ENCODE peak calls at places on chromosomes 3 and 15, in ten cellular contexts. One of them, this sample, is unnamed.

GRCh38 chr3:134699141-134699711 is 48.4 kb upstream of the KY start:
- DNase-seq in activated CD8-positive, alpha-beta memory T cell treated with anti-CD3 and anti-CD28 coated beads for 48 hours: no peak
- DNase-seq in ELR: no peak
- DNase-seq in sigmoid colon: no peak
- DNase-seq in glomerular endothelial cell: no peak
- DNase-seq in amygdala: no peak
- DNase-seq in globus pallidus: no peak
- DNase-seq in brain microvascular endothelial cell: no peak
- DNase-seq in activated naive CD4-positive, alpha-beta T cell: no peak
- DNase-seq in body of pancreas: no peak
- DNase-seq in this sample: no peak

GRCh38 chr15:79978694-79979519 is 7.9 kb upstream of the BCL2A1 start:
- DNase-seq in amygdala: no peak
- DNase-seq in brain microvascular endothelial cell: peak
- DNase-seq in activated naive CD4-positive, alpha-beta T cell: no peak
- DNase-seq in glomerular endothelial cell: no peak
- DNase-seq in globus pallidus: peak
- DNase-seq in body of pancreas: no peak
- DNase-seq in ELR: peak
- DNase-seq in sigmoid colon: no peak
- DNase-seq in activated CD8-positive, alpha-beta memory T cell treated with anti-CD3 and anti-CD28 coated beads for 48 hours: no peak
- DNase-seq in this sample: no peak

GRCh38 chr3:96192951-96193350 is 621.4 kb upstream of the EPHA6 start:
- DNase-seq in activated CD8-positive, alpha-beta memory T cell treated with anti-CD3 and anti-CD28 coated beads for 48 hours: no peak
- DNase-seq in amygdala: no peak
- DNase-seq in glomerular endothelial cell: no peak
- DNase-seq in body of pancreas: peak
- DNase-seq in activated naive CD4-positive, alpha-beta T cell: no peak
- DNase-seq in sigmoid colon: no peak
- DNase-seq in ELR: no peak
- DNase-seq in globus pallidus: no peak
- DNase-seq in brain microvascular endothelial cell: no peak
- DNase-seq in this sample: no peak

GRCh38 chr3:10338591-10339369 is 17.9 kb upstream of the SEC13 start:
- DNase-seq in amygdala: no peak
- DNase-seq in globus pallidus: no peak
- DNase-seq in glomerular endothelial cell: no peak
- DNase-seq in brain microvascular endothelial cell: no peak
- DNase-seq in activated CD8-positive, alpha-beta memory T cell treated with anti-CD3 and anti-CD28 coated beads for 48 hours: no peak
- DNase-seq in body of pancreas: no peak
- DNase-seq in ELR: no peak
- DNase-seq in sigmoid colon: no peak
- DNase-seq in activated naive CD4-positive, alpha-beta T cell: no peak
- DNase-seq in this sample: no peak

GRCh38 chr3:143002083-143002712 is 828 bp downstream of the U2SURP start:
- DNase-seq in amygdala: no peak
- DNase-seq in body of pancreas: no peak
- DNase-seq in sigmoid colon: no peak
- DNase-seq in ELR: peak
- DNase-seq in activated naive CD4-positive, alpha-beta T cell: no peak
- DNase-seq in brain microvascular endothelial cell: peak
- DNase-seq in globus pallidus: no peak
- DNase-seq in activated CD8-positive, alpha-beta memory T cell treated with anti-CD3 and anti-CD28 coated beads for 48 hours: no peak
- DNase-seq in glomerular endothelial cell: no peak
- DNase-seq in this sample: no peak

GRCh38 chr3:172892158-172892557 is 141.6 kb downstream of the ECT2 start:
- DNase-seq in brain microvascular endothelial cell: peak
- DNase-seq in amygdala: no peak
- DNase-seq in globus pallidus: no peak
- DNase-seq in activated naive CD4-positive, alpha-beta T cell: no peak
- DNase-seq in body of pancreas: no peak
- DNase-seq in activated CD8-positive, alpha-beta memory T cell treated with anti-CD3 and anti-CD28 coated beads for 48 hours: no peak
- DNase-seq in ELR: peak
- DNase-seq in sigmoid colon: no peak
- DNase-seq in glomerular endothelial cell: no peak
- DNase-seq in this sample: no peak

GRCh38 chr15:60399931-60400330 is 2.1 kb upstream of the ANXA2 start:
- DNase-seq in glomerular endothelial cell: no peak
- DNase-seq in brain microvascular endothelial cell: no peak
- DNase-seq in activated CD8-positive, alpha-beta memory T cell treated with anti-CD3 and anti-CD28 coated beads for 48 hours: no peak
- DNase-seq in ELR: peak
- DNase-seq in globus pallidus: no peak
- DNase-seq in sigmoid colon: no peak
- DNase-seq in activated naive CD4-positive, alpha-beta T cell: no peak
- DNase-seq in amygdala: no peak
- DNase-seq in body of pancreas: no peak
- DNase-seq in this sample: no peak

GRCh38 chr15:90082140-90082713 is 20.0 kb downstream of the IDH2 start:
- DNase-seq in ELR: no peak
- DNase-seq in glomerular endothelial cell: no peak
- DNase-seq in body of pancreas: peak
- DNase-seq in brain microvascular endothelial cell: no peak
- DNase-seq in activated CD8-positive, alpha-beta memory T cell treated with anti-CD3 and anti-CD28 coated beads for 48 hours: no peak
- DNase-seq in activated naive CD4-positive, alpha-beta T cell: no peak
- DNase-seq in amygdala: peak
- DNase-seq in globus pallidus: peak
- DNase-seq in sigmoid colon: peak
- DNase-seq in this sample: peak

GRCh38 chr3:100407977-100408532 is 6.7 kb downstream of the LNP1 start:
- DNase-seq in activated CD8-positive, alpha-beta memory T cell treated with anti-CD3 and anti-CD28 coated beads for 48 hours: no peak
- DNase-seq in body of pancreas: no peak
- DNase-seq in globus pallidus: no peak
- DNase-seq in brain microvascular endothelial cell: no peak
- DNase-seq in sigmoid colon: no peak
- DNase-seq in glomerular endothelial cell: no peak
- DNase-seq in ELR: peak
- DNase-seq in amygdala: no peak
- DNase-seq in activated naive CD4-positive, alpha-beta T cell: no peak
- DNase-seq in this sample: no peak

GRCh38 chr3:184372296-184372821 is 5.6 kb downstream of the THPO start:
- DNase-seq in activated CD8-positive, alpha-beta memory T cell treated with anti-CD3 and anti-CD28 coated beads for 48 hours: no peak
- DNase-seq in brain microvascular endothelial cell: no peak
- DNase-seq in amygdala: no peak
- DNase-seq in activated naive CD4-positive, alpha-beta T cell: no peak
- DNase-seq in sigmoid colon: peak
- DNase-seq in ELR: no peak
- DNase-seq in body of pancreas: no peak
- DNase-seq in glomerular endothelial cell: no peak
- DNase-seq in globus pallidus: no peak
- DNase-seq in this sample: no peak

GRCh38 chr3:149590691-149591441 is 67.0 kb downstream of the WWTR1 start:
- DNase-seq in sigmoid colon: no peak
- DNase-seq in body of pancreas: no peak
- DNase-seq in activated naive CD4-positive, alpha-beta T cell: no peak
- DNase-seq in glomerular endothelial cell: no peak
- DNase-seq in amygdala: no peak
- DNase-seq in globus pallidus: no peak
- DNase-seq in activated CD8-positive, alpha-beta memory T cell treated with anti-CD3 and anti-CD28 coated beads for 48 hours: no peak
- DNase-seq in ELR: no peak
- DNase-seq in brain microvascular endothelial cell: no peak
- DNase-seq in this sample: no peak

GRCh38 chr15:41936649-41937567 is 35.4 kb downstream of the EHD4 start:
- DNase-seq in brain microvascular endothelial cell: peak
- DNase-seq in amygdala: no peak
- DNase-seq in activated naive CD4-positive, alpha-beta T cell: peak
- DNase-seq in glomerular endothelial cell: peak
- DNase-seq in body of pancreas: no peak
- DNase-seq in globus pallidus: peak
- DNase-seq in sigmoid colon: no peak
- DNase-seq in ELR: peak
- DNase-seq in activated CD8-positive, alpha-beta memory T cell treated with anti-CD3 and anti-CD28 coated beads for 48 hours: peak
- DNase-seq in this sample: no peak

GRCh38 chr15:41334293-41335120 is 1.8 kb downstream of the NUSAP1 start:
- DNase-seq in sigmoid colon: no peak
- DNase-seq in globus pallidus: no peak
- DNase-seq in activated naive CD4-positive, alpha-beta T cell: no peak
- DNase-seq in activated CD8-positive, alpha-beta memory T cell treated with anti-CD3 and anti-CD28 coated beads for 48 hours: no peak
- DNase-seq in body of pancreas: no peak
- DNase-seq in amygdala: no peak
- DNase-seq in glomerular endothelial cell: no peak
- DNase-seq in ELR: no peak
- DNase-seq in brain microvascular endothelial cell: no peak
- DNase-seq in this sample: no peak

GRCh38 chr3:197960694-197961581 is 921 bp downstream of the LMLN start:
- DNase-seq in ELR: peak
- DNase-seq in activated naive CD4-positive, alpha-beta T cell: no peak
- DNase-seq in brain microvascular endothelial cell: no peak
- DNase-seq in body of pancreas: no peak
- DNase-seq in sigmoid colon: no peak
- DNase-seq in amygdala: no peak
- DNase-seq in activated CD8-positive, alpha-beta memory T cell treated with anti-CD3 and anti-CD28 coated beads for 48 hours: no peak
- DNase-seq in globus pallidus: no peak
- DNase-seq in glomerular endothelial cell: no peak
- DNase-seq in this sample: no peak

GRCh38 chr3:45832691-45833090 is 9.2 kb downstream of the LZTFL1 start:
- DNase-seq in activated naive CD4-positive, alpha-beta T cell: no peak
- DNase-seq in amygdala: no peak
- DNase-seq in brain microvascular endothelial cell: no peak
- DNase-seq in activated CD8-positive, alpha-beta memory T cell treated with anti-CD3 and anti-CD28 coated beads for 48 hours: no peak
- DNase-seq in sigmoid colon: no peak
- DNase-seq in globus pallidus: no peak
- DNase-seq in body of pancreas: no peak
- DNase-seq in ELR: peak
- DNase-seq in glomerular endothelial cell: no peak
- DNase-seq in this sample: no peak

GRCh38 chr3:173538410-173538809 is 140.9 kb downstream of the NLGN1 start:
- DNase-seq in glomerular endothelial cell: no peak
- DNase-seq in brain microvascular endothelial cell: no peak
- DNase-seq in globus pallidus: no peak
- DNase-seq in ELR: peak
- DNase-seq in body of pancreas: no peak
- DNase-seq in amygdala: no peak
- DNase-seq in sigmoid colon: no peak
- DNase-seq in activated CD8-positive, alpha-beta memory T cell treated with anti-CD3 and anti-CD28 coated beads for 48 hours: no peak
- DNase-seq in activated naive CD4-positive, alpha-beta T cell: no peak
- DNase-seq in this sample: no peak

GRCh38 chr15:25784141-25784540 is 79.0 kb downstream of the ATP10A start:
- DNase-seq in amygdala: no peak
- DNase-seq in glomerular endothelial cell: no peak
- DNase-seq in ELR: no peak
- DNase-seq in globus pallidus: no peak
- DNase-seq in body of pancreas: no peak
- DNase-seq in brain microvascular endothelial cell: no peak
- DNase-seq in activated CD8-positive, alpha-beta memory T cell treated with anti-CD3 and anti-CD28 coated beads for 48 hours: no peak
- DNase-seq in activated naive CD4-positive, alpha-beta T cell: no peak
- DNase-seq in sigmoid colon: peak
- DNase-seq in this sample: no peak

GRCh38 chr3:53166781-53167291 is 5.8 kb downstream of the PRKCD start:
- DNase-seq in ELR: peak
- DNase-seq in activated CD8-positive, alpha-beta memory T cell treated with anti-CD3 and anti-CD28 coated beads for 48 hours: no peak
- DNase-seq in glomerular endothelial cell: peak
- DNase-seq in body of pancreas: no peak
- DNase-seq in amygdala: peak
- DNase-seq in sigmoid colon: peak
- DNase-seq in brain microvascular endothelial cell: peak
- DNase-seq in globus pallidus: peak
- DNase-seq in activated naive CD4-positive, alpha-beta T cell: no peak
- DNase-seq in this sample: no peak

GRCh38 chr15:83458396-83458795 is 11.3 kb downstream of the SH3GL3 start:
- DNase-seq in body of pancreas: no peak
- DNase-seq in globus pallidus: no peak
- DNase-seq in activated CD8-positive, alpha-beta memory T cell treated with anti-CD3 and anti-CD28 coated beads for 48 hours: no peak
- DNase-seq in amygdala: no peak
- DNase-seq in glomerular endothelial cell: no peak
- DNase-seq in sigmoid colon: no peak
- DNase-seq in ELR: no peak
- DNase-seq in activated naive CD4-positive, alpha-beta T cell: no peak
- DNase-seq in brain microvascular endothelial cell: no peak
- DNase-seq in this sample: no peak

GRCh38 chr15:34993877-34994276 is 5.8 kb upstream of the ZNF770 start:
- DNase-seq in activated CD8-positive, alpha-beta memory T cell treated with anti-CD3 and anti-CD28 coated beads for 48 hours: no peak
- DNase-seq in body of pancreas: no peak
- DNase-seq in brain microvascular endothelial cell: no peak
- DNase-seq in glomerular endothelial cell: no peak
- DNase-seq in ELR: no peak
- DNase-seq in activated naive CD4-positive, alpha-beta T cell: no peak
- DNase-seq in amygdala: no peak
- DNase-seq in globus pallidus: no peak
- DNase-seq in sigmoid colon: no peak
- DNase-seq in this sample: no peak

GRCh38 chr3:194285859-194286197 is 65.3 kb downstream of the CPN2 start:
- DNase-seq in activated naive CD4-positive, alpha-beta T cell: no peak
- DNase-seq in globus pallidus: no peak
- DNase-seq in ELR: no peak
- DNase-seq in glomerular endothelial cell: no peak
- DNase-seq in sigmoid colon: no peak
- DNase-seq in body of pancreas: no peak
- DNase-seq in brain microvascular endothelial cell: no peak
- DNase-seq in activated CD8-positive, alpha-beta memory T cell treated with anti-CD3 and anti-CD28 coated beads for 48 hours: no peak
- DNase-seq in amygdala: no peak
- DNase-seq in this sample: no peak

GRCh38 chr15:57554821-57555185 is 36.9 kb upstream of the MYZAP start:
- DNase-seq in sigmoid colon: no peak
- DNase-seq in amygdala: no peak
- DNase-seq in body of pancreas: no peak
- DNase-seq in glomerular endothelial cell: no peak
- DNase-seq in ELR: no peak
- DNase-seq in brain microvascular endothelial cell: no peak
- DNase-seq in activated naive CD4-positive, alpha-beta T cell: no peak
- DNase-seq in activated CD8-positive, alpha-beta memory T cell treated with anti-CD3 and anti-CD28 coated beads for 48 hours: no peak
- DNase-seq in globus pallidus: no peak
- DNase-seq in this sample: no peak

GRCh38 chr15:99472416-99473145 is 93.2 kb upstream of the MEF2A start:
- DNase-seq in activated naive CD4-positive, alpha-beta T cell: no peak
- DNase-seq in body of pancreas: peak
- DNase-seq in ELR: no peak
- DNase-seq in glomerular endothelial cell: no peak
- DNase-seq in amygdala: no peak
- DNase-seq in activated CD8-positive, alpha-beta memory T cell treated with anti-CD3 and anti-CD28 coated beads for 48 hours: no peak
- DNase-seq in globus pallidus: no peak
- DNase-seq in sigmoid colon: peak
- DNase-seq in brain microvascular endothelial cell: no peak
- DNase-seq in this sample: no peak

GRCh38 chr15:31049682-31050606 is 51.6 kb downstream of the TRPM1 start:
- DNase-seq in body of pancreas: no peak
- DNase-seq in globus pallidus: no peak
- DNase-seq in glomerular endothelial cell: no peak
- DNase-seq in activated naive CD4-positive, alpha-beta T cell: no peak
- DNase-seq in sigmoid colon: no peak
- DNase-seq in activated CD8-positive, alpha-beta memory T cell treated with anti-CD3 and anti-CD28 coated beads for 48 hours: no peak
- DNase-seq in brain microvascular endothelial cell: no peak
- DNase-seq in amygdala: no peak
- DNase-seq in ELR: no peak
- DNase-seq in this sample: no peak

GRCh38 chr3:42114130-42114529 is 23.0 kb downstream of the TRAK1 start:
- DNase-seq in sigmoid colon: no peak
- DNase-seq in glomerular endothelial cell: no peak
- DNase-seq in brain microvascular endothelial cell: no peak
- DNase-seq in activated CD8-positive, alpha-beta memory T cell treated with anti-CD3 and anti-CD28 coated beads for 48 hours: no peak
- DNase-seq in ELR: no peak
- DNase-seq in activated naive CD4-positive, alpha-beta T cell: no peak
- DNase-seq in amygdala: no peak
- DNase-seq in globus pallidus: peak
- DNase-seq in body of pancreas: no peak
- DNase-seq in this sample: no peak

GRCh38 chr3:132161608-132162007 is 126.8 kb upstream of the CPNE4 start:
- DNase-seq in body of pancreas: no peak
- DNase-seq in glomerular endothelial cell: no peak
- DNase-seq in brain microvascular endothelial cell: no peak
- DNase-seq in ELR: peak
- DNase-seq in sigmoid colon: no peak
- DNase-seq in globus pallidus: no peak
- DNase-seq in activated naive CD4-positive, alpha-beta T cell: no peak
- DNase-seq in amygdala: no peak
- DNase-seq in activated CD8-positive, alpha-beta memory T cell treated with anti-CD3 and anti-CD28 coated beads for 48 hours: no peak
- DNase-seq in this sample: no peak

GRCh38 chr3:175432338-175433025 is 573.3 kb downstream of the NAALADL2 start:
- DNase-seq in ELR: peak
- DNase-seq in body of pancreas: no peak
- DNase-seq in glomerular endothelial cell: peak
- DNase-seq in activated CD8-positive, alpha-beta memory T cell treated with anti-CD3 and anti-CD28 coated beads for 48 hours: no peak
- DNase-seq in globus pallidus: no peak
- DNase-seq in activated naive CD4-positive, alpha-beta T cell: no peak
- DNase-seq in brain microvascular endothelial cell: peak
- DNase-seq in sigmoid colon: no peak
- DNase-seq in amygdala: no peak
- DNase-seq in this sample: no peak

GRCh38 chr15:41773729-41774061 is 589 bp upstream of the MAPKBP1 start:
- DNase-seq in activated naive CD4-positive, alpha-beta T cell: no peak
- DNase-seq in globus pallidus: no peak
- DNase-seq in glomerular endothelial cell: no peak
- DNase-seq in ELR: no peak
- DNase-seq in sigmoid colon: no peak
- DNase-seq in brain microvascular endothelial cell: no peak
- DNase-seq in activated CD8-positive, alpha-beta memory T cell treated with anti-CD3 and anti-CD28 coated beads for 48 hours: no peak
- DNase-seq in body of pancreas: no peak
- DNase-seq in amygdala: no peak
- DNase-seq in this sample: no peak

This sample was measured in occipital lobe.